ENCODE peak calls at places on chromosomes 5 and 9, in ten cellular contexts. V, B, T, Q, K, P, L, U, W and S are unnamed samples.

GRCh38 chr5:171355302-171355724 is 32.3 kb upstream of the NPM1 start:
- DNase-seq in P (no peak), K (no peak), B (no peak), Q (no peak), T (peak; percentile 45), W (no peak), L (no peak), V (no peak), U (no peak), S (no peak)

GRCh38 chr9:105037139-105037538 is 109.2 kb upstream of the ABCA1 start:
- DNase-seq in V (no peak), K (no peak), P (no peak), B (no peak), W (no peak), T (no peak), L (no peak), Q (no peak), U (no peak), S (no peak)

GRCh38 chr5:109567374-109568044 is 122.2 kb upstream of the MAN2A1 start:
- DNase-seq in U (no peak), B (no peak), W (peak; percentile 20), V (no peak), T (no peak), Q (peak; percentile 45), P (no peak), K (no peak), L (no peak), S (no peak)

GRCh38 chr9:77854916-77855314 is 176.7 kb downstream of the GNAQ start:
- DNase-seq in Q (no peak), B (no peak), L (no peak), T (no peak), K (no peak), U (no peak), P (no peak), W (no peak), V (no peak), S (no peak)

GRCh38 chr5:78537821-78538220 is 110.8 kb downstream of the LHFPL2 start:
- DNase-seq in W (peak; percentile 73), T (no peak), P (peak; percentile 49), Q (peak; percentile 39), L (peak; percentile 22), K (no peak), B (no peak), U (no peak), V (no peak), S (peak; percentile 49)

GRCh38 chr5:102099766-102100331 is 196.2 kb downstream of the SLCO4C1 start:
- DNase-seq in K (no peak), W (no peak), L (no peak), U (no peak), T (no peak), B (no peak), P (no peak), V (no peak), Q (no peak), S (no peak)

GRCh38 chr5:89128930-89129625 is 246.1 kb upstream of the MEF2C start:
- DNase-seq in L (no peak), U (no peak), P (peak; percentile 7), Q (no peak), K (no peak), T (no peak), V (no peak), W (no peak), B (no peak), S (no peak)

GRCh38 chr5:142819816-142820215 is 49.6 kb downstream of the ARHGAP26 start:
- DNase-seq in U (no peak), W (no peak), P (no peak), L (no peak), T (no peak), B (no peak), K (no peak), Q (no peak), V (no peak), S (peak; percentile 69)

GRCh38 chr5:5264727-5265126 is 124.6 kb downstream of the ADAMTS16 start:
- DNase-seq in L (no peak), K (no peak), T (no peak), Q (no peak), U (no peak), W (no peak), B (no peak), V (no peak), P (no peak), S (no peak)

GRCh38 chr9:91127653-91128052 is 234.1 kb downstream of the AUH start:
- DNase-seq in W (no peak), B (no peak), L (no peak), Q (no peak), K (no peak), T (no peak), U (no peak), V (no peak), P (no peak), S (no peak)

GRCh38 chr5:179296150-179296821 is 49.0 kb downstream of the ADAMTS2 start:
- DNase-seq in P (no peak), T (no peak), B (no peak), V (no peak), Q (no peak), K (no peak), W (no peak), U (no peak), L (no peak), S (no peak)

GRCh38 chr5:102781786-102782185 is 26.7 kb downstream of the PAM start:
- DNase-seq in L (no peak), B (no peak), K (no peak), V (no peak), Q (no peak), P (no peak), U (no peak), T (no peak), W (no peak), S (no peak)

GRCh38 chr5:142484821-142485387 is 160.1 kb upstream of the SPRY4 start:
- DNase-seq in Q (no peak), V (no peak), K (no peak), B (no peak), L (no peak), P (no peak), U (no peak), T (no peak), W (no peak), S (no peak)

GRCh38 chr9:88737031-88737430 is 202.1 kb downstream of the NXNL2 start:
- DNase-seq in B (no peak), K (no peak), L (no peak), U (no peak), P (no peak), T (no peak), V (no peak), Q (no peak), W (no peak), S (no peak)

GRCh38 chr5:25975881-25976280 is 1062.5 kb downstream of the CDH9 start:
- DNase-seq in P (no peak), V (no peak), W (no peak), L (no peak), U (no peak), Q (no peak), K (no peak), B (no peak), T (no peak), S (no peak)

GRCh38 chr9:114504341-114505186 is 709 bp downstream of the WHRN start:
- DNase-seq in B (peak; percentile 88), T (peak; percentile 70), P (peak; percentile 39), W (peak; percentile 69), K (peak; percentile 19), Q (peak; percentile 43), U (no peak), L (peak; percentile 82), V (no peak), S (peak; percentile 27)

GRCh38 chr9:129459550-129460322 is 161.2 kb downstream of the C9orf50 start:
- DNase-seq in K (peak; percentile 16), P (peak; percentile 35), U (no peak), Q (no peak), L (no peak), T (peak; percentile 71), V (no peak), W (no peak), B (no peak), S (no peak)

GRCh38 chr5:6845856-6846255 is 132.6 kb downstream of the TENT4A start:
- DNase-seq in U (no peak), W (no peak), B (no peak), T (no peak), K (no peak), V (no peak), Q (no peak), L (no peak), P (no peak), S (no peak)

GRCh38 chr9:93111371-93112115 is 15.5 kb downstream of the CARD19 start:
- DNase-seq in V (no peak), U (no peak), K (no peak), B (no peak), P (no peak), W (peak; percentile 71), T (no peak), L (no peak), Q (no peak), S (peak; percentile 79)

GRCh38 chr9:129654641-129655040 is 10.8 kb upstream of the PRRX2 start:
- DNase-seq in B (no peak), V (no peak), P (no peak), K (no peak), T (no peak), U (no peak), L (no peak), W (no peak), Q (no peak), S (no peak)

GRCh38 chr5:177438468-177438867 is 8.1 kb upstream of the PRR7 start:
- DNase-seq in L (no peak), B (no peak), Q (no peak), K (no peak), V (no peak), U (no peak), T (no peak), P (no peak), W (peak; percentile 34), S (no peak)

GRCh38 chr5:98769256-98770157 is 4.0 kb upstream of the RGMB start:
- DNase-seq in T (peak; percentile 58), V (peak; percentile 27), P (peak; percentile 31), U (peak; percentile 81), L (peak; percentile 61), B (peak; percentile 78), K (peak; percentile 4), Q (peak; percentile 50), W (peak; percentile 75), S (no peak)

GRCh38 chr9:35035851-35036701 is 36.3 kb downstream of the VCP start:
- DNase-seq in U (no peak), P (no peak), K (peak; percentile 44), T (peak; percentile 58), Q (peak; percentile 78), W (peak; percentile 31), L (no peak), V (peak; percentile 8), B (no peak), S (no peak)

GRCh38 chr5:179185256-179186091 is 125.3 kb downstream of the ZNF354C start:
- DNase-seq in T (no peak), L (no peak), W (no peak), B (no peak), Q (no peak), P (no peak), V (no peak), K (no peak), U (no peak), S (no peak)

GRCh38 chr5:9877473-9877872 is 247.3 kb upstream of the TAS2R1 start:
- DNase-seq in V (no peak), W (no peak), L (no peak), T (no peak), U (no peak), Q (no peak), B (no peak), K (no peak), P (no peak), S (no peak)

GRCh38 chr9:132788378-132788777 is 89.7 kb downstream of the AK8 start:
- DNase-seq in V (no peak), P (no peak), K (no peak), U (no peak), B (no peak), L (no peak), W (no peak), T (no peak), Q (no peak), S (no peak)

GRCh38 chr5:14144586-14145355 is 1.6 kb downstream of the TRIO start:
- DNase-seq in P (no peak), Q (peak; percentile 57), B (peak; percentile 80), V (no peak), T (peak; percentile 55), L (peak; percentile 94), W (peak; percentile 85), K (no peak), U (no peak), S (peak; percentile 79)

GRCh38 chr9:93186151-93186715 is 2.3 kb downstream of the WNK2 start:
- DNase-seq in V (no peak), Q (no peak), L (no peak), P (no peak), U (no peak), K (no peak), B (no peak), W (peak; percentile 27), T (no peak), S (no peak)